ENCODE peak calls at places on chromosomes 13 and 19, in seven cellular contexts. I is thoracic aorta, P is left ventricle myocardium inferior, E is testis, F is breast epithelium, K is fibroblast of lung, U is stomach. H is an unnamed sample.

GRCh38 chr19:50333737-50334617 is 4.8 kb upstream of the KCNC3 start:
- DNase-seq in I (no peak), P (peak), E (peak), F (peak), K (no peak), U (peak), H (peak)

GRCh38 chr13:106151056-106151699 is 384.3 kb downstream of the EFNB2 start:
- DNase-seq in I (no peak), P (no peak), E (no peak), F (no peak), K (peak), U (no peak), H (no peak)

GRCh38 chr19:43467730-43468129 is 2.3 kb upstream of the LYPD3 start:
- DNase-seq in I (no peak), P (no peak), E (no peak), F (no peak), K (peak), U (no peak), H (no peak)

GRCh38 chr13:40060318-40061007 is 405.0 kb downstream of the COG6 start:
- DNase-seq in I (peak), P (peak), E (peak), F (no peak), K (peak), U (peak), H (peak)

GRCh38 chr13:38418286-38418685 is 68.6 kb downstream of the UFM1 start:
- DNase-seq in I (no peak), P (no peak), E (no peak), F (no peak), K (peak), U (no peak), H (no peak)

GRCh38 chr19:19546751-19547162 is 8.7 kb downstream of the CILP2 start:
- DNase-seq in I (no peak), P (peak), E (no peak), F (no peak), K (no peak), U (no peak), H (no peak)

GRCh38 chr13:21435710-21436151 is 23.4 kb downstream of the ZDHHC20 start:
- DNase-seq in I (peak), P (peak), E (peak), F (no peak), K (peak), U (peak), H (peak)

GRCh38 chr13:52344108-52344507 is 61.9 kb downstream of the THSD1 start:
- DNase-seq in I (no peak), P (no peak), E (no peak), F (no peak), K (peak), U (no peak), H (no peak)

GRCh38 chr19:7715671-7716070 is 13.7 kb upstream of the FCER2 start:
- DNase-seq in I (no peak), P (no peak), E (no peak), F (no peak), K (no peak), U (no peak), H (no peak)

GRCh38 chr19:10460714-10461046 is 40.3 kb downstream of the PDE4A start:
- DNase-seq in I (no peak), P (no peak), E (no peak), F (no peak), K (no peak), U (no peak), H (no peak)

DNA sequence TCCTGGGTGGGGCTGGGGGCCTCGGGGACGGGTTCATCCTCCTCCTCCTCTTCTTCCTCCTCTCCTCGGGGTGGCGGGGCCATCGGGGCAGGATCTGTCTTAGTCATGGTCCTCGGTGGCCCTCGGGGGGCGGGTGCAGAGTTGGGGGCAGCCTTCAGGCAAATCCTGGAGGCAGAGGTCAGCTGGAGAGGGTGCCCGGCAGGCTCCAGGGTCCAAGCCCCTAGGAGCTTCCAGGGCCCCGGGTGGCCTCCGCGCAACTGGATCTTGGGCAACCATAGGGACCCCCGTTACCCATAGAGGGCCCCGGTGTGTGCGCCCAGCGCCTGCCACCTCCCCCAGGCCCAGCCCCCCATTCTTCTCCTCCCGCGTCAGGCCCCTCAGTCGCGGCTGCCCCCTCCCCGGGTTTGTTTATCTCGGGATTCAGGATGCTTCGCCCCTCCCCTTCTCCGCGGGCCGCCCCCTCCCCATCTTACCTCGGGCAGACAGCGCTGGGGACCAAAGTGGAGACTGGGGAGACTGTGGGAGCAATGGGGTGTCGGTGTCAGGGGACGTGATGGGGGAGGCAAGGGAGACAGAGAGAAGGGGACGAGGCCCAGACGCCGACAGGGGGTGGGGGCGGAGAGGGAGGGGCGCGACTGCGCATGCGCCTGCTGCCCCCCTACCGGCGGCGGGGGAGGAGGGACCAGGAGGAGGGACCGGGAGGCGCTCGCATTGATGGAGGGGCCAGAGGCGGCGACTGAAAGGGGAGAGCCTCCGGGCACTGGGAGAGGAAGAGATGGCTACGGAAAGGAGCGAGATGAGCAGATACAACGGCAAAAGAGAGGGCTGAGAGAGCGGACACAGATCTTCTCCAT is at the start of gene CLIP3:
- DNase-seq in I (no peak), P (peak), E (peak), F (no peak), K (peak), U (no peak), H (peak)
- TF ChIP-seq CTCF in I (peak), P (no peak), E (no peak), F (no peak), K (no peak), U (no peak), H (peak)

GRCh38 chr13:28349901-28350654 is 144.8 kb downstream of the FLT1 start:
- DNase-seq in I (no peak), P (no peak), E (no peak), F (no peak), K (no peak), U (no peak), H (no peak)
- H3K27ac ChIP-seq in I (no peak), P (peak), E (no peak), F (no peak), K (no peak), U (no peak), H (no peak)

GRCh38 chr13:80274643-80275042 is 66.3 kb downstream of the SPRY2 start:
- DNase-seq in I (no peak), P (no peak), E (no peak), F (no peak), K (no peak), U (no peak), H (no peak)

GRCh38 chr13:80273717-80274116 is 67.2 kb downstream of the SPRY2 start:
- DNase-seq in I (no peak), P (no peak), E (no peak), F (no peak), K (no peak), U (no peak), H (no peak)

GRCh38 chr13:80278706-80279105 is 62.2 kb downstream of the SPRY2 start:
- DNase-seq in I (no peak), P (no peak), E (no peak), F (no peak), K (no peak), U (no peak), H (no peak)

DNA sequence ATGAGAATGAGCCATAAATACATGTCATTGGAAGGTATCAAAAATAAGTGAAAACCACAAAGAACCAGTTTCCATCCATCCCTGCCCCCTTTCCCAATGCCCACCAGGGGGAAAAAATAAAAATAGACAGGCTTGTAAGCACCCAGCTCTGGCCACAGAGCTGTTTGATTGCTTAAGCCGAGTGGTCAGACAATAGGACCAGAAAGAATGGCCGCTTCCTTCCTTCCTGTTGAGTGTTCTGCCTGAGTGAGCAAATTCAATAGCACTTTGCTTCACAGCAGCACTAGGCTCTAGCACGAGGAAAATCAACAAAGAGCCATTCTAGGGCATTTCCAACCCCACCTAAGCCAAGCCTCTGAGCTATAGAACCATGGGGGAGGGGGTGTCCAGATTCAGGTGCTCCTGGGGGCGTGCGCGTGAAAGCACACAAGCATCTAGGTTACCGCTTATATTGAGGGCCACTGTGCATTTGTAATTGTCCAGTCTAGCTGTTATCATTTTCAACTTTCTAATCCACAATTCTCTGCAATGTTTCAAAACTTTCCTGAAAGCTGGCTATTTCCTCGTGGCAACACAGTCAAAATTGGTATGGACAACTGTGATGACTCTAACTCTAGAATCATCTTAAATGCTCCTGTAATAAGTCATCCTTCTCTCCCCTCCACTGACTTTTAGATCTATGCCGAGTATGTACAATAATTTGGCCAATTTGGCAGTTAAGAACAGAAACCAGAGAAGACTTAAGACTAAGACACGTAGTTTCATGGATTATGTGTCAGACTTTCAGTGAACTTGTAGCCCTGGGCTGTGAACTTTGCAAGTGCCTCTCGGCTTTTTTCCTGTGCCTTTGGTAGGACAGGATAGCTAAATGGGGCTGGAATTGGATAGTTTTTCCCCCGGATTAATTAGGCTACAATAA is 64.3 kb downstream of the SPRY2 start:
- DNase-seq in I (no peak), P (no peak), E (no peak), F (no peak), K (no peak), U (no peak), H (no peak)
- TF ChIP-seq CTCF in I (no peak), P (peak), E (no peak), F (no peak), K (no peak), U (no peak), H (no peak)

DNA sequence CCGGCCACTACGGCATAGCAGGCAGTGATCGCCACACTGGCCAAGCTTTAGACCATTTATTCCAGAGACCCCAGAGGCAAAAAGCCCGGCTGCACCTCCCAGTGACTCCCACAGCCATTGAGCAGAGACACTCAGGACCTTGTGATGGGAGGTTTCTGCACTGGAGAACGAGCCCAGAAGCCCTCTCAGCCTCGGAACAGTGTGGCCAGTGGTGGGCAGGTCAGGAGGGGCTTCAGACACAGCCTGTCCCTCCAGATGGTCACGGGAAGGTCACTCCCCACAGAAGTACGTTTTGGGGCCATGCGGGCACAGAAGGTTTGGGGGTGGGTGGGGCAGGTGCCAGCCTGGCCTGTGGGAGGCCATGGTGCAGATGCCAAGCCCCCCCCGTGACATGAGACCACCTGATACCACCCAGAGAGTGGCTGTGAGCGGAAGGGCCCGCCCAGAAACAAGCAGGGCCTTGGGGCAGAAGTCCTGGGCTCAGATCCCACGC is 625 bp upstream of the F10 start:
- DNase-seq in I (no peak), P (no peak), E (peak), F (peak), K (no peak), U (no peak), H (no peak)
- H3K27ac ChIP-seq in I (no peak), P (peak), E (peak), F (no peak), K (no peak), U (peak), H (no peak)

DNA sequence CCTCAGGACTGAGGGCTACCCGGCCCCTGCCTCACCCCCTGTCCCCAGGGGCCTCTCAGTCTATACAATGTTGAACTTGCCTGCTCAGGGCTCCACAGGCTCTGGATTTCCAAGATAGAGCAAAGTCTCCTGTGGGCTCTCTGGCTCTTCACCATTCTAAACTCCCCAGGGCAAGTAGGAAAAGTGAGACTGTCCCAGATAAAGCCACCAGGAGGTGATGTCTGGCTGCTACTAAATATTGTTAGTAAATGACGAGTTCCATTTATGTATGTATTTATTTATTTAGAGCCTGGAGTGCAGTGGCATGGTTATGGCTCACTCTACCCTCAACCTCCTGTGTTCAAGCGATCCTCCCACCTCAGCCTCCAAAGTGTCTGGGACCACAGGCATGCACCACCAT is 73.6 kb upstream of the SIAH3 start:
- DNase-seq in I (no peak), P (no peak), E (no peak), F (no peak), K (peak), U (no peak), H (no peak)
- TF ChIP-seq CTCF in I (no peak), P (no peak), E (no peak), F (no peak), K (peak), U (peak), H (no peak)

DNA sequence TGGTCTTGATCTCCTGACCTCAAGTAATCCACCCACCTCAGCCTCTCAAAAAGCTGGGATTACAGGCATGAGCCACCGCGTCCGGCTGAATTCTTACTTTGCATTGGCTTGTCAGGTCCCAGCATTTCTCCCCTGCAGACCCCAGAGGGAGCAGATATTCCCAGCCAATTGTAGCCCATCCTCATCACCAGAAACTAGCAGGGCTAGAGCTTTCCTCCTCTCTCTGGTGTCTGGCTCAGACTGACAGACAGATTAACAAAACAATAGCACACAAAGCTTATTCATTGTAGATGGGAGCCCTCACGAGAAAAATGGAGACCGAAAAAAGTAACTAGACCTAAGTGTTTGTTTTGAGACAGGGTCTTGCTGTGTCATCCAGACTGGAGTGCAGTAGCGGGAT is 7.5 kb upstream of the MPV17L2 start:
- DNase-seq in I (no peak), P (no peak), E (no peak), F (no peak), K (no peak), U (no peak), H (no peak)
- H3K27ac ChIP-seq in I (no peak), P (no peak), E (no peak), F (no peak), K (no peak), U (no peak), H (no peak)

H was measured in adrenal gland.